ENCODE peak calls at places on chromosomes 16 and 17, in five cellular contexts. S is lung, W is heart right ventricle, G is ascending aorta, C is endothelial cell. D is an unnamed sample.

GRCh38 chr17:42289863-42290165 is 1.5 kb downstream of the STAT5A start:
- DNase-seq in S (no peak), W (no peak), G (no peak), C (no peak), D (no peak)

GRCh38 chr16:82295306-82296201 is 125.5 kb upstream of the MPHOSPH6 start:
- DNase-seq in S (no peak), W (no peak), G (no peak), C (no peak), D (no peak)

GRCh38 chr17:27157898-27158297 is 136.0 kb upstream of the WSB1 start:
- DNase-seq in S (no peak), W (no peak), G (no peak), C (no peak), D (no peak)

GRCh38 chr16:85133290-85133599 is 21.0 kb upstream of the CIBAR2 start:
- DNase-seq in S (no peak), W (no peak), G (no peak), C (no peak), D (no peak)

GRCh38 chr17:65270932-65271700 is 133.9 kb downstream of the RGS9 start:
- DNase-seq in S (no peak), W (no peak), G (no peak), C (no peak), D (peak)

GRCh38 chr17:71118039-71118438 is 948.7 kb downstream of the KCNJ2 start:
- DNase-seq in S (no peak), W (no peak), G (no peak), C (peak), D (no peak)

GRCh38 chr17:45287526-45288264 is 25.8 kb upstream of the SPATA32 start:
- DNase-seq in S (no peak), W (no peak), G (no peak), C (no peak), D (no peak)

GRCh38 chr17:70767102-70767701 is 597.9 kb downstream of the KCNJ2 start:
- DNase-seq in S (no peak), W (no peak), G (no peak), C (peak), D (no peak)

GRCh38 chr17:77696151-77696719 is 262.3 kb upstream of the TNRC6C start:
- DNase-seq in S (no peak), W (no peak), G (peak), C (no peak), D (no peak)

GRCh38 chr17:61574542-61575351 is 16.3 kb downstream of the NACA2 start:
- DNase-seq in S (no peak), W (no peak), G (no peak), C (peak), D (peak)

GRCh38 chr17:13044713-13045112 is 26.9 kb upstream of the ELAC2 start:
- DNase-seq in S (no peak), W (no peak), G (no peak), C (no peak), D (no peak)

GRCh38 chr16:84232969-84233368 is 6.8 kb downstream of the KCNG4 start:
- DNase-seq in S (no peak), W (no peak), G (no peak), C (no peak), D (no peak)

GRCh38 chr17:21376835-21377690 is 906 bp downstream of the KCNJ12 start:
- DNase-seq in S (no peak), W (no peak), G (no peak), C (peak), D (no peak)

GRCh38 chr16:19269098-19269497 is 16.4 kb upstream of the CLEC19A start:
- DNase-seq in S (no peak), W (no peak), G (no peak), C (no peak), D (no peak)

GRCh38 chr17:78722101-78722761 is 59.8 kb downstream of the CYTH1 start:
- DNase-seq in S (no peak), W (no peak), G (no peak), C (no peak), D (no peak)